ENCODE peak calls at places on chromosomes 12 and 14, in six cellular contexts. One of them, this sample, is unnamed.

GRCh38 chr12:96258451-96258933 is 64.3 kb downstream of the ELK3 start:
- DNase-seq in lung: no peak
- DNase-seq in fibroblast of the aortic adventitia: peak; percentile 91
- DNase-seq in lower leg skin: no peak
- DNase-seq in PC-3: no peak
- DNase-seq in left ventricle myocardium inferior: peak; percentile 61
- DNase-seq in this sample: no peak

GRCh38 chr14:74980746-74981661 is 21.7 kb upstream of the EIF2B2 start:
- DNase-seq in lung: no peak
- DNase-seq in fibroblast of the aortic adventitia: peak; percentile 40
- DNase-seq in lower leg skin: no peak
- DNase-seq in PC-3: peak; percentile 43
- DNase-seq in left ventricle myocardium inferior: no peak
- DNase-seq in this sample: no peak

GRCh38 chr14:90607141-90607540 is 209.1 kb downstream of the TTC7B start:
- DNase-seq in lung: no peak
- DNase-seq in fibroblast of the aortic adventitia: no peak
- DNase-seq in lower leg skin: no peak
- DNase-seq in PC-3: no peak
- DNase-seq in left ventricle myocardium inferior: peak; percentile 41
- DNase-seq in this sample: no peak

GRCh38 chr14:102140027-102140749 is 491 bp downstream of the WDR20 start:
- DNase-seq in lung: peak; percentile 46
- DNase-seq in fibroblast of the aortic adventitia: no peak
- DNase-seq in lower leg skin: peak; percentile 27
- DNase-seq in PC-3: no peak
- DNase-seq in left ventricle myocardium inferior: peak; percentile 23
- DNase-seq in this sample: peak; percentile 64

GRCh38 chr12:104494137-104494815 is 37.5 kb downstream of the CHST11 start:
- DNase-seq in lung: no peak
- DNase-seq in fibroblast of the aortic adventitia: peak; percentile 79
- DNase-seq in lower leg skin: no peak
- DNase-seq in PC-3: no peak
- DNase-seq in left ventricle myocardium inferior: no peak
- DNase-seq in this sample: no peak

GRCh38 chr14:61574514-61574807 is 120.9 kb upstream of the HIF1A start:
- DNase-seq in lung: no peak
- DNase-seq in fibroblast of the aortic adventitia: no peak
- DNase-seq in lower leg skin: no peak
- DNase-seq in PC-3: no peak
- DNase-seq in left ventricle myocardium inferior: no peak
- DNase-seq in this sample: no peak

GRCh38 chr12:27179399-27180214 is 64.5 kb upstream of the STK38L start:
- DNase-seq in lung: no peak
- DNase-seq in fibroblast of the aortic adventitia: peak; percentile 92
- DNase-seq in lower leg skin: peak; percentile 39
- DNase-seq in PC-3: peak; percentile 100
- DNase-seq in left ventricle myocardium inferior: no peak
- DNase-seq in this sample: no peak

GRCh38 chr14:93536945-93537344 is 106.2 kb downstream of the UNC79 start:
- DNase-seq in lung: no peak
- DNase-seq in fibroblast of the aortic adventitia: peak; percentile 29
- DNase-seq in lower leg skin: no peak
- DNase-seq in PC-3: peak; percentile 36
- DNase-seq in left ventricle myocardium inferior: no peak
- DNase-seq in this sample: no peak

GRCh38 chr12:48924617-48925217 is 575 bp downstream of the FKBP11 start:
- DNase-seq in lung: peak; percentile 44
- DNase-seq in fibroblast of the aortic adventitia: peak; percentile 46
- DNase-seq in lower leg skin: no peak
- DNase-seq in PC-3: peak; percentile 44
- DNase-seq in left ventricle myocardium inferior: peak; percentile 20
- DNase-seq in this sample: peak; percentile 71

GRCh38 chr12:627863-628805 is 35.1 kb downstream of the NINJ2 start:
- DNase-seq in lung: no peak
- DNase-seq in fibroblast of the aortic adventitia: no peak
- DNase-seq in lower leg skin: no peak
- DNase-seq in PC-3: no peak
- DNase-seq in left ventricle myocardium inferior: no peak
- DNase-seq in this sample: no peak

GRCh38 chr12:57803317-57803893 is 15.1 kb downstream of the AVIL start:
- DNase-seq in lung: peak; percentile 36
- DNase-seq in fibroblast of the aortic adventitia: peak; percentile 55
- DNase-seq in lower leg skin: no peak
- DNase-seq in PC-3: peak; percentile 60
- DNase-seq in left ventricle myocardium inferior: peak; percentile 50
- DNase-seq in this sample: peak; percentile 42

GRCh38 chr12:115451785-115452736 is 768.1 kb upstream of the TBX3 start:
- DNase-seq in lung: no peak
- DNase-seq in fibroblast of the aortic adventitia: no peak
- DNase-seq in lower leg skin: no peak
- DNase-seq in PC-3: peak; percentile 42
- DNase-seq in left ventricle myocardium inferior: peak; percentile 59
- DNase-seq in this sample: peak; percentile 60

GRCh38 chr14:96917442-96917963 is 120.3 kb downstream of the VRK1 start:
- DNase-seq in lung: no peak
- DNase-seq in fibroblast of the aortic adventitia: no peak
- DNase-seq in lower leg skin: no peak
- DNase-seq in PC-3: no peak
- DNase-seq in left ventricle myocardium inferior: no peak
- DNase-seq in this sample: no peak

GRCh38 chr12:22527999-22528398 is 16.3 kb downstream of the C2CD5 start:
- DNase-seq in lung: no peak
- DNase-seq in fibroblast of the aortic adventitia: peak; percentile 77
- DNase-seq in lower leg skin: no peak
- DNase-seq in PC-3: peak; percentile 65
- DNase-seq in left ventricle myocardium inferior: no peak
- DNase-seq in this sample: no peak

GRCh38 chr12:128069359-128069997 is 197.5 kb upstream of the TMEM132C start:
- DNase-seq in lung: no peak
- DNase-seq in fibroblast of the aortic adventitia: peak; percentile 69
- DNase-seq in lower leg skin: no peak
- DNase-seq in PC-3: peak; percentile 92
- DNase-seq in left ventricle myocardium inferior: no peak
- DNase-seq in this sample: peak; percentile 53

GRCh38 chr12:132326646-132327045 is 2.7 kb downstream of the GALNT9 start:
- DNase-seq in lung: no peak
- DNase-seq in fibroblast of the aortic adventitia: no peak
- DNase-seq in lower leg skin: no peak
- DNase-seq in PC-3: no peak
- DNase-seq in left ventricle myocardium inferior: no peak
- DNase-seq in this sample: no peak

GRCh38 chr12:132325733-132326130 is 3.7 kb downstream of the GALNT9 start:
- DNase-seq in lung: no peak
- DNase-seq in fibroblast of the aortic adventitia: no peak
- DNase-seq in lower leg skin: no peak
- DNase-seq in PC-3: no peak
- DNase-seq in left ventricle myocardium inferior: no peak
- DNase-seq in this sample: no peak

GRCh38 chr12:132329036-132329738 is at the start of gene GALNT9:
- DNase-seq in lung: no peak
- DNase-seq in fibroblast of the aortic adventitia: no peak
- DNase-seq in lower leg skin: no peak
- DNase-seq in PC-3: no peak
- DNase-seq in left ventricle myocardium inferior: no peak
- DNase-seq in this sample: no peak

GRCh38 chr12:132328282-132329029 is 933 bp downstream of the GALNT9 start:
- DNase-seq in lung: no peak
- DNase-seq in fibroblast of the aortic adventitia: no peak
- DNase-seq in lower leg skin: no peak
- DNase-seq in PC-3: no peak
- DNase-seq in left ventricle myocardium inferior: no peak
- DNase-seq in this sample: no peak

GRCh38 chr12:132327351-132328171 is 1.8 kb downstream of the GALNT9 start:
- DNase-seq in lung: peak; percentile 46
- DNase-seq in fibroblast of the aortic adventitia: peak; percentile 87
- DNase-seq in lower leg skin: peak; percentile 36
- DNase-seq in PC-3: peak; percentile 82
- DNase-seq in left ventricle myocardium inferior: no peak
- DNase-seq in this sample: peak; percentile 51
- H3K4me3 ChIP-seq in lung: no peak overlapping the region
- H3K4me3 ChIP-seq in fibroblast of the aortic adventitia: peak overlapping the region; percentile 39
- H3K4me3 ChIP-seq in lower leg skin: no peak overlapping the region
- H3K4me3 ChIP-seq in PC-3: peak overlapping the region; percentile 57
- H3K4me3 ChIP-seq in left ventricle myocardium inferior: no peak overlapping the region
- H3K4me3 ChIP-seq in this sample: no peak overlapping the region

GRCh38 chr12:40827923-40828592 is 135.8 kb downstream of the CNTN1 start:
- DNase-seq in lung: no peak
- DNase-seq in fibroblast of the aortic adventitia: no peak
- DNase-seq in lower leg skin: no peak
- DNase-seq in PC-3: no peak
- DNase-seq in left ventricle myocardium inferior: no peak
- DNase-seq in this sample: no peak
- H3K4me3 ChIP-seq in lung: no peak overlapping the region
- H3K4me3 ChIP-seq in fibroblast of the aortic adventitia: no peak overlapping the region
- H3K4me3 ChIP-seq in lower leg skin: no peak overlapping the region
- H3K4me3 ChIP-seq in PC-3: no peak overlapping the region
- H3K4me3 ChIP-seq in left ventricle myocardium inferior: no peak overlapping the region
- H3K4me3 ChIP-seq in this sample: no peak overlapping the region

GRCh38 chr12:47729233-47729632 is 3.9 kb upstream of the ENDOU start:
- DNase-seq in lung: no peak
- DNase-seq in fibroblast of the aortic adventitia: peak; percentile 45
- DNase-seq in lower leg skin: no peak
- DNase-seq in PC-3: peak; percentile 49
- DNase-seq in left ventricle myocardium inferior: no peak
- DNase-seq in this sample: no peak

GRCh38 chr12:47725091-47725772 is at the start of gene ENDOU:
- DNase-seq in lung: no peak
- DNase-seq in fibroblast of the aortic adventitia: no peak
- DNase-seq in lower leg skin: no peak
- DNase-seq in PC-3: no peak
- DNase-seq in left ventricle myocardium inferior: no peak
- DNase-seq in this sample: no peak

GRCh38 chr12:47722136-47722834 is 3.0 kb downstream of the ENDOU start:
- DNase-seq in lung: no peak
- DNase-seq in fibroblast of the aortic adventitia: no peak
- DNase-seq in lower leg skin: no peak
- DNase-seq in PC-3: peak; percentile 37
- DNase-seq in left ventricle myocardium inferior: no peak
- DNase-seq in this sample: no peak

GRCh38 chr12:47722926-47723631 is 2.2 kb downstream of the ENDOU start:
- DNase-seq in lung: no peak
- DNase-seq in fibroblast of the aortic adventitia: no peak
- DNase-seq in lower leg skin: no peak
- DNase-seq in PC-3: no peak
- DNase-seq in left ventricle myocardium inferior: no peak
- DNase-seq in this sample: no peak

GRCh38 chr12:47725893-47726292 is 603 bp upstream of the ENDOU start:
- DNase-seq in lung: no peak
- DNase-seq in fibroblast of the aortic adventitia: peak; percentile 72
- DNase-seq in lower leg skin: no peak
- DNase-seq in PC-3: peak; percentile 17
- DNase-seq in left ventricle myocardium inferior: no peak
- DNase-seq in this sample: no peak
- H3K4me3 ChIP-seq in lung: no peak overlapping the region
- H3K4me3 ChIP-seq in fibroblast of the aortic adventitia: no peak overlapping the region
- H3K4me3 ChIP-seq in lower leg skin: no peak overlapping the region
- H3K4me3 ChIP-seq in PC-3: no peak overlapping the region
- H3K4me3 ChIP-seq in left ventricle myocardium inferior: no peak overlapping the region
- H3K4me3 ChIP-seq in this sample: no peak overlapping the region

DNA sequence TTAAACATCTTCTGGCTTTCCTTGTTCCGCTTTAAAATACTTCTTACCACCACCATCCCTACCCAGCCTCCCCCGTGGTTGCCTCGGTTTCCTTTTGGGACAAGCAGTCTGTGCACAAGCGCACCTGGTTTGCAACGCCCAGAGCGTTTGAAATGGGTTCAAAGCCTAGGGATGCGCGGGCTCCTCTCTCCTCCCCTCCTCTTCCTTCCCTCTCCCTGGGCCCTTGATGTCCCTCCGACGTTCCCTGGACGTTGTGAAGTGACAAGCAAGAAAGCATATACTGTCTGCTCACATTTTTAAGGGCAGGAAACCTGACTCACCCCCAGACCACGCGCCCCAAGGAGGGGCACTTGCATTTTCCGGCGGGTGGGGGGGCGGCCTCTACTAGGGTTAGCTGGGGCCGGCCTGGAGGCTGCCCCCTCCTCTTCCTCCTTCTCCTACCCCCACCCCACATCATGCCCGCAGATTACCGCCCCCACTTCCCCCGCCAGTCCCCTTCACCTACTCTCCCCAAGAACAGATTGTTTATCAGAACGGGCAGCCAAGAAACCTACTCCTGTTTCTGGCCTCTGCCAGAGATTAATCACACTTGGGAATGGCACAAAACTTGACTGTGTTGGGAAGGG is 9.5 kb upstream of the IRF2BPL start:
- DNase-seq in lung: no peak
- DNase-seq in fibroblast of the aortic adventitia: peak; percentile 33
- DNase-seq in lower leg skin: no peak
- DNase-seq in PC-3: peak; percentile 94
- DNase-seq in left ventricle myocardium inferior: no peak
- DNase-seq in this sample: peak; percentile 61
- H3K4me3 ChIP-seq in lung: no peak overlapping the region
- H3K4me3 ChIP-seq in fibroblast of the aortic adventitia: no peak overlapping the region
- H3K4me3 ChIP-seq in lower leg skin: no peak overlapping the region
- H3K4me3 ChIP-seq in PC-3: peak overlapping the region; percentile 59
- H3K4me3 ChIP-seq in left ventricle myocardium inferior: no peak overlapping the region
- H3K4me3 ChIP-seq in this sample: no peak overlapping the region

GRCh38 chr12:55727643-55728184 is 1.1 kb downstream of the CD63 start:
- DNase-seq in lung: peak; percentile 81
- DNase-seq in fibroblast of the aortic adventitia: peak; percentile 64
- DNase-seq in lower leg skin: peak; percentile 73
- DNase-seq in PC-3: peak; percentile 73
- DNase-seq in left ventricle myocardium inferior: peak; percentile 63
- DNase-seq in this sample: peak; percentile 80
- H3K4me3 ChIP-seq in lung: peak overlapping the region; percentile 42
- H3K4me3 ChIP-seq in fibroblast of the aortic adventitia: peak overlapping the region; percentile 97
- H3K4me3 ChIP-seq in lower leg skin: peak overlapping the region; percentile 70
- H3K4me3 ChIP-seq in PC-3: peak overlapping the region; percentile 88
- H3K4me3 ChIP-seq in left ventricle myocardium inferior: peak overlapping the region; percentile 91
- H3K4me3 ChIP-seq in this sample: peak overlapping the region; percentile 78

DNA sequence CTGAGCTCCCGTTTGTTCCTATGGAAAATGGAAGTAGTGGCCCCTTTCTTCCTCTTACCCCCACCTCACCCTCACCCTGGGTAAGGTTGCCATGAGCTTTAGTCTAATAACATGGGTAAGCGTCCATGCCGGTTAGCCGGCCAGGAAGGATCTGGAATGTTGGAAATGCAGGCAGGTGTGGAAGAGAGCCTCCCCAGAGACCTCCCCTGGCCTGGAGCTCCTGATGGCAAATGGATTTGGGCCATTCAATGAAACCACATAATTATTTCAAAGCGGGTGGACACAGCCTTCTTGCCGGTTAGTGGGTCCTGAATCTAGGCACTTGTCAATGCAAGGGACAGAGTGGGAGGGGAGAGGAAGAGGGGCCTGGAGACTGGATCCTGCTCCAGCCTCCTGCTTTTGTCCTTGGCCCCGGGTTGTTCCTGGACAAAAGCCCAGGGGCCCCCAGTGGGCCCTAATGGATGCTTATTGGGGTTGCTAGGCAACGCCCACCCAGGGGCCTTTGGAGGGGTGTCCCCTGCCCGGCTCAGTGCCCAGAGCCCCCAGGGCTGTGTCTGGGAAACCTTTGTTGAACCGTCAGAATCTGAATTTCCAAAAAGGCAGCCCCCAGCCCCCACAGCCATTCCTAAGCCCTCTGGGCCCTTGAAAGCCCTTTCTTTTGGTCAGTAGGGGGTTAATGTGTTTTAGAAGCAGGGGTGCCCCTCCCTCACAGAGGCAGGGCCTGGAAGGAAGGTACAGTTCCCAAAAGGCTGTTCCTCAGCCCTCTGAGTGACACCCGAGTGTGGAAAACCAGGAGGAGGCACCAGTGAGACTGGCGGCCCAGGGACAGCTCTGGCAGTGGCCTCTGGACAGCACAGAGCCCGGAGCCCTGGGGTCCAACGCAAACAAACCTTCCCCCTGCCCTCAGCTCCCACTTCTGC is 19.0 kb downstream of the HHIPL1 start:
- DNase-seq in lung: no peak
- DNase-seq in fibroblast of the aortic adventitia: no peak
- DNase-seq in lower leg skin: no peak
- DNase-seq in PC-3: no peak
- DNase-seq in left ventricle myocardium inferior: no peak
- DNase-seq in this sample: no peak
- H3K4me3 ChIP-seq in lung: no peak overlapping the region
- H3K4me3 ChIP-seq in fibroblast of the aortic adventitia: no peak overlapping the region
- H3K4me3 ChIP-seq in lower leg skin: no peak overlapping the region
- H3K4me3 ChIP-seq in PC-3: no peak overlapping the region
- H3K4me3 ChIP-seq in left ventricle myocardium inferior: no peak overlapping the region
- H3K4me3 ChIP-seq in this sample: no peak overlapping the region

This sample was measured in mucosa of descending colon.